ENCODE peak calls at places on chromosomes 3 and 15, in nine cellular contexts. T is endothelial cell of umbilical vein, U is tibial artery, G is B cell, C is RKO, E is non-pigmented ciliary epithelial cell, R is fibroblast of mammary gland, S is coronary artery, Z is GM23248. H is an unnamed sample.

GRCh38 chr3:64705946-64706345 is 18.1 kb upstream of the ADAMTS9 start:
- DNase-seq in T (no peak), U (no peak), G (no peak), C (no peak), E (no peak), R (no peak), S (no peak), Z (no peak), H (no peak)

GRCh38 chr3:39568508-39568907 is 101.0 kb downstream of the MOBP start:
- DNase-seq in T (no peak), U (no peak), G (no peak), C (no peak), E (no peak), R (no peak), S (no peak), Z (no peak), H (no peak)

GRCh38 chr3:124609402-124609801 is 120.8 kb upstream of the UMPS start:
- DNase-seq in T (no peak), U (no peak), G (no peak), C (no peak), E (no peak), R (no peak), S (no peak), Z (peak; percentile 48), H (no peak)

GRCh38 chr15:71686221-71687050 is 123.9 kb upstream of the NR2E3 start:
- DNase-seq in T (no peak), U (no peak), G (no peak), C (no peak), E (no peak), R (no peak), S (no peak), Z (no peak), H (no peak)

GRCh38 chr3:119662604-119663377 is 2.4 kb upstream of the POPDC2 start:
- DNase-seq in T (no peak), U (no peak), G (no peak), C (no peak), E (no peak), R (peak; percentile 73), S (no peak), Z (peak; percentile 60), H (no peak)

GRCh38 chr3:178275793-178276192 is 260.4 kb upstream of the KCNMB2 start:
- DNase-seq in T (no peak), U (no peak), G (no peak), C (no peak), E (no peak), R (peak; percentile 32), S (no peak), Z (peak; percentile 14), H (no peak)

GRCh38 chr15:98843844-98844243 is 163.7 kb downstream of the PGPEP1L start:
- DNase-seq in T (peak; percentile 14), U (no peak), G (no peak), C (no peak), E (no peak), R (no peak), S (no peak), Z (no peak), H (no peak)

GRCh38 chr3:52350981-52351761 is 35.1 kb downstream of the DNAH1 start:
- DNase-seq in T (no peak), U (no peak), G (no peak), C (no peak), E (no peak), R (no peak), S (no peak), Z (no peak), H (peak; percentile 18)

GRCh38 chr15:96324900-96325299 is 5.6 kb upstream of the NR2F2 start:
- DNase-seq in T (peak; percentile 69), U (no peak), G (no peak), C (no peak), E (no peak), R (peak; percentile 25), S (no peak), Z (no peak), H (no peak)

GRCh38 chr15:45549831-45550230 is 27.3 kb upstream of the SLC30A4 start:
- DNase-seq in T (no peak), U (no peak), G (no peak), C (no peak), E (peak; percentile 6), R (peak; percentile 76), S (peak; percentile 19), Z (peak; percentile 80), H (no peak)